ENCODE peak calls at places on chromosomes 12 and 14, in six cellular contexts. U, X, P, T, M and O are unnamed samples.

GRCh38 chr12:78120866-78121590 is 290.3 kb downstream of the NAV3 start:
- DNase-seq in U (no peak), X (no peak), P (no peak), T (no peak), M (no peak), O (no peak)

GRCh38 chr14:78448483-78449094 is 278.4 kb downstream of the NRXN3 start:
- DNase-seq in U (peak; percentile 50), X (peak; percentile 91), P (no peak), T (peak; percentile 77), M (peak; percentile 15), O (no peak)

GRCh38 chr14:64421166-64421565 is 33.0 kb downstream of the MTHFD1 start:
- DNase-seq in U (no peak), X (no peak), P (no peak), T (no peak), M (peak; percentile 33), O (no peak)

GRCh38 chr14:30196861-30197260 is 269.2 kb upstream of the PRKD1 start:
- DNase-seq in U (no peak), X (no peak), P (no peak), T (no peak), M (no peak), O (no peak)

GRCh38 chr12:107320929-107321618 is 227.7 kb upstream of the CRY1 start:
- DNase-seq in U (no peak), X (peak; percentile 86), P (no peak), T (peak; percentile 70), M (peak; percentile 15), O (no peak)

GRCh38 chr12:111446044-111446581 is 40.4 kb downstream of the SH2B3 start:
- DNase-seq in U (peak; percentile 68), X (peak; percentile 86), P (peak; percentile 73), T (peak; percentile 70), M (no peak), O (no peak)

GRCh38 chr14:49769581-49770211 is 1.7 kb downstream of the KLHDC2 start:
- DNase-seq in U (no peak), X (no peak), P (no peak), T (no peak), M (no peak), O (no peak)

GRCh38 chr12:75208851-75209781 is 523 bp downstream of the KCNC2 start:
- DNase-seq in U (no peak), X (peak; percentile 96), P (peak; percentile 12), T (peak; percentile 85), M (peak; percentile 11), O (no peak)

GRCh38 chr14:59583755-59584154 is 7.1 kb upstream of the CCDC175 start:
- DNase-seq in U (no peak), X (peak; percentile 57), P (no peak), T (peak; percentile 45), M (no peak), O (no peak)

GRCh38 chr12:120775862-120776552 is 50.4 kb downstream of the ACADS start:
- DNase-seq in U (no peak), X (no peak), P (no peak), T (no peak), M (no peak), O (no peak)

DNA sequence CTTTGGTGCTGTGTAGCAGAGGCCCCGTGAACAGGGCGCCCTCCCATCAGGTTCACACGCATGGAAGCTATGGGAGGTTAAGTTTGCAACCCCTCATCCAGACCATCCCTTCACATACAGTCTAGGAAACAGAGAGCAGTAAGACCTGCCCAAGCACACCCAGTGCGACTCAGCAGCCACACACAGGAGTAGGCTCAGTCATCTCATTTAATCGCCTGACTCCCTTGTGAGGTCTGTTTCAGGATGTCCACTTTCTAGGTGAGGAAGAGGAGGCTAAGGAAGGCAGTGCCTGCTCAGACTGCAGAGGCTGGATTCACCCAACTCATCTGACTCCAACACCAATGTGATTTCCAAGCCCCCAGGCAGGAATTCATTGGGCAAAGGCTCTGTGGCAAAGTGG is 11.9 kb downstream of the BDKRB1 start:
- DNase-seq in U (no peak), X (no peak), P (no peak), T (peak; percentile 9), M (no peak), O (no peak)
- TF ChIP-seq CTCF in U (no peak), X (no peak), P (no peak), T (no peak), M (no peak), O (no peak)

DNA sequence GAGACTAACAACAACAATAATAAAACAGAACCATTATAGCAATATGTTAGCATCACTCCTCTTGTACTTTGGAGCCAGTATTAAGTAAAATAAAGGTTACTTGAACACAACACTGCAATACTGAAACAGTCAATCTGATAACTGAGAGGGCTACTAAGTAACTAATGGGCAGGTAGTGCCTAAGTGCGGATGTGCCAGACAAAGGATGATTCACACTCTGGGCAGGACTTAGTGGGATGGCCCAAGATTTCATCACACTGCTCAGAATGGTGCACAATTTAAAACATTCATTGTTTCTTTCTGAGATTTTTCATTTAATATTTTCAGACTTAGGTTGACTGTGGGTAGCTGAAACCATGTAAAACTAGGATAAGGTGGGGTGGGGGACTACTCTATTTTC is 131.9 kb upstream of the CAND1 start:
- DNase-seq in U (no peak), X (no peak), P (no peak), T (no peak), M (no peak), O (no peak)
- H3K4me1 ChIP-seq in U (no peaks in the 10 kb centered on the region), X (no peaks in the 10 kb centered on the region), P (no peaks in the 10 kb centered on the region), T (no peaks in the 10 kb centered on the region), M (no peaks in the 10 kb centered on the region), O (no peaks in the 10 kb centered on the region)

GRCh38 chr14:20446889-20447288 is 7.7 kb downstream of the OSGEP start:
- DNase-seq in U (no peak), X (no peak), P (no peak), T (no peak), M (no peak), O (no peak)
- H3K9me3 ChIP-seq in U (no peaks in the 10 kb centered on the region), X (no peaks in the 10 kb centered on the region), P (no peaks in the 10 kb centered on the region), T (no peaks in the 10 kb centered on the region), M (no peaks in the 10 kb centered on the region), O (no peaks in the 10 kb centered on the region)

GRCh38 chr14:76786556-76786955 is 25.3 kb downstream of the VASH1 start:
- DNase-seq in U (no peak), X (no peak), P (no peak), T (no peak), M (no peak), O (no peak)
- TF ChIP-seq CTCF in U (no peak), X (no peak), P (no peak), T (no peak), M (no peak), O (no peak)

GRCh38 chr12:108663324-108664015 is 29.8 kb upstream of the SELPLG start:
- DNase-seq in U (no peak), X (no peak), P (no peak), T (no peak), M (no peak), O (no peak)
- H3K4me1 ChIP-seq in U (peaks cover 34% of the 10 kb centered on the region), X (no peaks in the 10 kb centered on the region), P (peaks cover 6% of the 10 kb centered on the region), T (peaks cover 5% of the 10 kb centered on the region), M (peaks cover 46% of the 10 kb centered on the region), O (peaks cover 48% of the 10 kb centered on the region)